ENCODE peak calls at places on chromosomes 12 and 14, in four cellular contexts. V is aorta; N is HS-5; S is effector memory CD8-positive, alpha-beta T cell. U is an unnamed sample.

GRCh38 chr12:21559855-21560569 is 33.9 kb downstream of the SPX start:
- DNase-seq in V (no peak), N (peak), S (no peak), U (no peak)

GRCh38 chr12:63276537-63277365 is 125.8 kb upstream of the AVPR1A start:
- DNase-seq in V (no peak), N (no peak), S (no peak), U (no peak)

GRCh38 chr12:47852096-47852571 is 32.4 kb upstream of the HDAC7 start:
- DNase-seq in V (no peak), N (no peak), S (no peak), U (no peak)

GRCh38 chr12:104827587-104827986 is 130.5 kb downstream of the SLC41A2 start:
- DNase-seq in V (no peak), N (no peak), S (peak), U (no peak)

GRCh38 chr12:114936148-114937099 is 252.4 kb upstream of the TBX3 start:
- DNase-seq in V (no peak), N (no peak), S (no peak), U (no peak)

GRCh38 chr12:64568313-64568712 is 42.0 kb upstream of the RASSF3 start:
- DNase-seq in V (no peak), N (no peak), S (no peak), U (no peak)

GRCh38 chr14:97456497-97456896 is 659.3 kb downstream of the VRK1 start:
- DNase-seq in V (no peak), N (no peak), S (no peak), U (no peak)

GRCh38 chr12:104792570-104792969 is 165.5 kb downstream of the SLC41A2 start:
- DNase-seq in V (peak), N (peak), S (no peak), U (no peak)

GRCh38 chr14:102911991-102912761 is 10.3 kb upstream of the AMN start:
- DNase-seq in V (peak), N (no peak), S (no peak), U (no peak)

GRCh38 chr12:85155791-85156190 is 119.6 kb downstream of the LRRIQ1 start:
- DNase-seq in V (no peak), N (no peak), S (no peak), U (peak)

GRCh38 chr12:11513288-11513687 is 117.9 kb upstream of the PRB2 start:
- DNase-seq in V (no peak), N (no peak), S (no peak), U (no peak)

GRCh38 chr12:85626031-85626781 is 210.0 kb downstream of the RASSF9 start:
- DNase-seq in V (no peak), N (peak), S (no peak), U (no peak)

GRCh38 chr12:106914796-106915634 is 40.7 kb upstream of the TMEM263 start:
- DNase-seq in V (no peak), N (no peak), S (no peak), U (no peak)

GRCh38 chr14:30194769-30195168 is 267.1 kb upstream of the PRKD1 start:
- DNase-seq in V (no peak), N (peak), S (no peak), U (no peak)

GRCh38 chr14:85247071-85247470 is 282.9 kb upstream of the FLRT2 start:
- DNase-seq in V (no peak), N (no peak), S (no peak), U (no peak)

GRCh38 chr12:47155457-47156166 is 75.9 kb upstream of the AMIGO2 start:
- DNase-seq in V (no peak), N (no peak), S (no peak), U (no peak)

GRCh38 chr14:81450100-81450531 is 50.0 kb upstream of the STON2 start:
- DNase-seq in V (peak), N (no peak), S (no peak), U (no peak)

GRCh38 chr12:53696285-53696654 is 20.4 kb upstream of the ATP5MC2 start:
- DNase-seq in V (no peak), N (peak), S (no peak), U (peak)

U was measured in NCI-H2081 treated with DMSO at 0.1 percent for 48 hours.